ENCODE peak calls at places on chromosomes 7 and 10, in six cellular contexts. R is thyroid gland; A is GM12891; W is posterior vena cava; G is stimulated activated CD4-positive, alpha-beta T cell treated with anti-CD3 and anti-CD28 coated beads, Interleukin-15, amount 100 ng/mL, for 1 hour; P is CMK. D is an unnamed sample.

GRCh38 chr7:44231088-44231487 is 30.3 kb downstream of the YKT6 start:
- DNase-seq in R (no peak), A (no peak), W (no peak), G (no peak), P (no peak), D (no peak)

GRCh38 chr7:7709263-7709662 is 9.1 kb downstream of the RPA3 start:
- DNase-seq in R (peak), A (no peak), W (no peak), G (no peak), P (no peak), D (no peak)

GRCh38 chr10:96420610-96421009 is 61.8 kb upstream of the OPALIN start:
- DNase-seq in R (no peak), A (no peak), W (no peak), G (no peak), P (no peak), D (no peak)

GRCh38 chr10:62019013-62019684 is 117.7 kb downstream of the ARID5B start:
- DNase-seq in R (no peak), A (no peak), W (no peak), G (no peak), P (no peak), D (no peak)

GRCh38 chr10:68301790-68302502 is 29.9 kb upstream of the HNRNPH3 start:
- DNase-seq in R (no peak), A (no peak), W (no peak), G (no peak), P (no peak), D (no peak)

GRCh38 chr10:95547791-95548435 is 13.3 kb downstream of the SORBS1 start:
- DNase-seq in R (no peak), A (no peak), W (no peak), G (no peak), P (no peak), D (no peak)

GRCh38 chr7:40220421-40220911 is 85.7 kb downstream of the SUGCT start:
- DNase-seq in R (no peak), A (no peak), W (no peak), G (no peak), P (no peak), D (no peak)

GRCh38 chr7:90720970-90721768 is 125.0 kb downstream of the CDK14 start:
- DNase-seq in R (peak), A (no peak), W (no peak), G (no peak), P (no peak), D (no peak)

GRCh38 chr10:62528441-62528840 is 154.3 kb downstream of the ZNF365 start:
- DNase-seq in R (no peak), A (peak), W (no peak), G (no peak), P (no peak), D (no peak)

GRCh38 chr10:58622286-58622685 is 109.6 kb downstream of the BICC1 start:
- DNase-seq in R (no peak), A (no peak), W (no peak), G (no peak), P (no peak), D (no peak)

GRCh38 chr7:23246540-23246939 is at the start of gene GPNMB:
- DNase-seq in R (no peak), A (no peak), W (no peak), G (no peak), P (no peak), D (peak)

GRCh38 chr10:30781571-30782542 is 152.3 kb upstream of the LYZL2 start:
- DNase-seq in R (no peak), A (no peak), W (no peak), G (no peak), P (no peak), D (no peak)

GRCh38 chr10:133292919-133293809 is 15.5 kb downstream of the TUBGCP2 start:
- DNase-seq in R (no peak), A (no peak), W (no peak), G (no peak), P (no peak), D (no peak)

GRCh38 chr10:110425684-110426293 is 71.9 kb upstream of the DUSP5 start:
- DNase-seq in R (no peak), A (peak), W (peak), G (no peak), P (no peak), D (no peak)

GRCh38 chr7:51019231-51019844 is 236.6 kb upstream of the GRB10 start:
- DNase-seq in R (no peak), A (no peak), W (no peak), G (no peak), P (no peak), D (peak)

GRCh38 chr7:27068316-27068715 is 27.5 kb downstream of the HOXA1 start:
- DNase-seq in R (no peak), A (no peak), W (no peak), G (no peak), P (no peak), D (no peak)

GRCh38 chr10:90787906-90788491 is 69.8 kb downstream of the HTR7 start:
- DNase-seq in R (peak), A (no peak), W (no peak), G (no peak), P (no peak), D (no peak)

GRCh38 chr7:145030754-145031153 is 194.9 kb upstream of the TPK1 start:
- DNase-seq in R (no peak), A (no peak), W (no peak), G (no peak), P (no peak), D (no peak)

GRCh38 chr7:4825081-4825480 is 36.7 kb downstream of the PAPOLB start:
- DNase-seq in R (no peak), A (no peak), W (peak), G (no peak), P (no peak), D (no peak)

GRCh38 chr7:1534330-1535099 is 4.0 kb downstream of the MAFK start:
- DNase-seq in R (no peak), A (no peak), W (peak), G (no peak), P (no peak), D (peak)

GRCh38 chr7:74479961-74480829 is 26.5 kb downstream of the GTF2IRD1 start:
- DNase-seq in R (peak), A (peak), W (peak), G (no peak), P (no peak), D (peak)

GRCh38 chr10:121216721-121217181 is 365.6 kb downstream of the WDR11 start:
- DNase-seq in R (peak), A (no peak), W (no peak), G (no peak), P (no peak), D (peak)

GRCh38 chr7:24383055-24383454 is 99.1 kb downstream of the NPY start:
- DNase-seq in R (no peak), A (no peak), W (no peak), G (no peak), P (no peak), D (no peak)

GRCh38 chr10:61899997-61900828 is 1.3 kb upstream of the ARID5B start:
- DNase-seq in R (peak), A (no peak), W (no peak), G (no peak), P (no peak), D (no peak)

D was measured in right atrium auricular region.